ENCODE peak calls at places on chromosomes 16 and 17, in five cellular contexts. N, B, J, A and Z are unnamed samples.

GRCh38 chr16:67649494-67649931 is 4.6 kb downstream of the CARMIL2 start:
- DNase-seq in A (no peak), B (peak), J (no peak), N (no peak), Z (no peak)

GRCh38 chr16:2429037-2429770 is at the start of gene CCNF:
- DNase-seq in J (peak), N (peak), B (peak), A (peak), Z (peak)

GRCh38 chr16:85459529-85460251 is 153.4 kb upstream of the GSE1 start:
- DNase-seq in A (peak), J (no peak), B (no peak), N (no peak), Z (no peak)

GRCh38 chr17:39080416-39081179 is 70.8 kb downstream of the PLXDC1 start:
- DNase-seq in A (peak), B (no peak), J (peak), N (peak), Z (peak)

GRCh38 chr16:89565506-89566372 is 5.3 kb downstream of the RPL13 start:
- DNase-seq in B (peak), N (peak), J (peak), A (no peak), Z (no peak)

GRCh38 chr17:70420876-70421445 is 251.6 kb downstream of the KCNJ2 start:
- DNase-seq in B (no peak), A (no peak), J (no peak), N (no peak), Z (no peak)

GRCh38 chr16:85563515-85564276 is 49.4 kb upstream of the GSE1 start:
- DNase-seq in J (no peak), A (peak), B (peak), N (peak), Z (peak)

GRCh38 chr16:26365555-26365954 is 673.8 kb downstream of the HS3ST4 start:
- DNase-seq in N (no peak), A (no peak), B (no peak), J (no peak), Z (no peak)

GRCh38 chr16:57730771-57731730 is 4.5 kb upstream of the KATNB1 start:
- DNase-seq in A (no peak), J (no peak), N (no peak), B (no peak), Z (no peak)

GRCh38 chr17:77441130-77441920 is 300.6 kb downstream of the SEC14L1 start:
- DNase-seq in N (no peak), A (no peak), J (no peak), B (no peak), Z (no peak)

GRCh38 chr16:67082100-67082499 is 27.6 kb upstream of the PHAF1 start:
- DNase-seq in A (no peak), N (no peak), J (no peak), B (no peak), Z (no peak)

GRCh38 chr16:12392585-12393089 is 411.1 kb downstream of the CPPED1 start:
- DNase-seq in A (peak), J (no peak), N (no peak), B (no peak), Z (peak)

GRCh38 chr16:23694707-23695373 is 16.2 kb downstream of the PLK1 start:
- DNase-seq in A (no peak), B (no peak), N (peak), J (peak), Z (peak)

GRCh38 chr17:8117367-8117979 is 841 bp downstream of the ALOXE3 start:
- DNase-seq in J (no peak), N (no peak), B (no peak), A (no peak), Z (no peak)

GRCh38 chr16:11034481-11034931 is 90.1 kb downstream of the CLEC16A start:
- DNase-seq in A (no peak), B (no peak), J (peak), N (peak), Z (peak)

GRCh38 chr17:45234641-45235040 is 13.0 kb downstream of the FMNL1 start:
- DNase-seq in J (no peak), A (no peak), B (no peak), N (no peak), Z (no peak)

GRCh38 chr16:84785843-84786538 is 33.8 kb upstream of the CRISPLD2 start:
- DNase-seq in A (no peak), N (peak), B (peak), J (peak), Z (peak)

GRCh38 chr16:22174642-22175041 is 12.3 kb downstream of the SDR42E2 start:
- DNase-seq in B (no peak), A (no peak), N (no peak), J (no peak), Z (no peak)

GRCh38 chr17:79511471-79511870 is 99.4 kb downstream of the RBFOX3 start:
- DNase-seq in A (no peak), N (no peak), B (no peak), J (no peak), Z (no peak)

GRCh38 chr16:65546353-65546791 is 424.5 kb upstream of the CDH11 start:
- DNase-seq in J (peak), A (no peak), B (no peak), N (peak), Z (peak)

GRCh38 chr17:9792181-9792840 is 919 bp upstream of the DHRS7C start:
- DNase-seq in A (no peak), J (no peak), N (no peak), B (no peak), Z (no peak)

GRCh38 chr16:4339909-4340308 is 11.2 kb downstream of the PAM16 start:
- DNase-seq in B (no peak), J (no peak), A (no peak), N (peak), Z (peak)

GRCh38 chr16:11824362-11824761 is 27.0 kb downstream of the RSL1D1 start:
- DNase-seq in B (no peak), J (no peak), A (peak), N (no peak), Z (peak)

GRCh38 chr17:4631836-4632582 is 9.5 kb downstream of the ALOX15 start:
- DNase-seq in J (peak), B (no peak), A (no peak), N (peak), Z (no peak)

GRCh38 chr16:51167170-51167710 is 16.2 kb upstream of the SALL1 start:
- DNase-seq in B (no peak), N (no peak), J (no peak), A (no peak), Z (no peak)

GRCh38 chr17:16477255-16477654 is 14.7 kb downstream of the LRRC75A start:
- DNase-seq in J (peak), N (peak), B (no peak), A (peak), Z (peak)

GRCh38 chr17:50290074-50290702 is 15.9 kb downstream of the TMEM92 start:
- DNase-seq in N (peak), B (peak), J (peak), A (peak), Z (peak)

GRCh38 chr17:66450008-66450856 is 147.8 kb downstream of the PRKCA start:
- DNase-seq in J (no peak), N (no peak), A (no peak), B (no peak), Z (no peak)

GRCh38 chr16:72085002-72085401 is 8.4 kb downstream of the TXNL4B start:
- DNase-seq in J (no peak), A (no peak), B (no peak), N (no peak), Z (no peak)

GRCh38 chr17:50139950-50140885 is 10.3 kb upstream of the SAMD14 start:
- DNase-seq in B (peak), A (peak), N (peak), J (peak), Z (peak)

GRCh38 chr17:78359216-78359935 is 501 bp downstream of the SOCS3 start:
- DNase-seq in N (no peak), A (no peak), B (no peak), J (no peak), Z (no peak)

GRCh38 chr17:36864230-36864629 is 73.0 kb upstream of the LHX1 start:
- DNase-seq in N (no peak), A (no peak), J (no peak), B (no peak), Z (no peak)

GRCh38 chr16:626787-627457 is 3.9 kb upstream of the WFIKKN1 start:
- DNase-seq in J (peak), A (no peak), N (peak), B (no peak), Z (peak)

GRCh38 chr17:43881758-43882505 is 25.4 kb downstream of the MPP2 start:
- DNase-seq in A (no peak), J (no peak), B (no peak), N (no peak), Z (no peak)

GRCh38 chr17:72682597-72682996 is 409.9 kb downstream of the SLC39A11 start:
- DNase-seq in N (peak), J (peak), A (no peak), B (no peak), Z (no peak)

GRCh38 chr17:33521784-33522183 is 228.7 kb upstream of the ASIC2 start:
- DNase-seq in B (no peak), J (no peak), A (no peak), N (no peak), Z (no peak)

GRCh38 chr16:80024443-80024842 is 423.9 kb upstream of the MAF start:
- DNase-seq in B (no peak), A (no peak), J (no peak), N (no peak), Z (no peak)

GRCh38 chr16:80029706-80030481 is 429.4 kb upstream of the MAF start:
- DNase-seq in B (no peak), J (no peak), A (no peak), N (no peak), Z (no peak)

GRCh38 chr16:80028581-80029380 is 428.2 kb upstream of the MAF start:
- DNase-seq in B (no peak), A (no peak), J (no peak), N (no peak), Z (no peak)

GRCh38 chr16:80029381-80029630 is 428.8 kb upstream of the MAF start:
- DNase-seq in N (no peak), A (no peak), J (no peak), B (no peak), Z (no peak)

GRCh38 chr16:80027007-80027965 is 426.7 kb upstream of the MAF start:
- DNase-seq in N (peak), A (peak), J (peak), B (peak), Z (peak)
- TF ChIP-seq CTCF in N (no peak), A (no peak), J (no peak), B (no peak), Z (no peak)

GRCh38 chr17:75771334-75772281 is 6.6 kb upstream of the GALK1 start:
- DNase-seq in B (peak), N (peak), A (no peak), J (no peak), Z (no peak)
- TF ChIP-seq CTCF in B (no peak), N (no peak), A (no peak), J (no peak), Z (peak)

GRCh38 chr17:46732754-46733398 is 85.6 kb downstream of the WNT3 start:
- DNase-seq in J (no peak), B (no peak), N (no peak), A (no peak), Z (no peak)

GRCh38 chr17:46727572-46728348 is 90.7 kb downstream of the WNT3 start:
- DNase-seq in B (no peak), N (peak), A (no peak), J (peak), Z (peak)

GRCh38 chr17:46730679-46731078 is 87.8 kb downstream of the WNT3 start:
- DNase-seq in N (no peak), A (no peak), B (no peak), J (no peak), Z (no peak)

GRCh38 chr17:46732133-46732532 is 86.4 kb downstream of the WNT3 start:
- DNase-seq in J (no peak), A (no peak), B (no peak), N (no peak), Z (no peak)

DNA sequence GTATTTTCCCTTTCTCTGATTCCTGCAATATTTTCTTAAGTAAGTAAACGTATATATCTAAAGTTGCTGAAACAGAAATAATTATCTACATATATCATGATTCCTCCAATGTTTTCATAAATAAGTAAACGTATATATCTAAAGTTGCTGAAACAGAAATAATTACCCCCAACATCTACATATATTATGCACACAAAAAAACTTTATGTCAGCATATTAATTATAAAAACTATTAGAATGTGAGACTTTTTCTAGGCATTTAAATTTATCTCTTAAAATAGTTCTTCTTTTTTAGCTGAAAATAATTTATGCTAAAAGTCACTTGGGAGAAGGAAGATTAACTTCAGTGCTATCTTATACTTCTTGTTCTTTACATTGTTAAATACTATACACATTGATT is 88.5 kb downstream of the WNT3 start:
- DNase-seq in A (no peak), J (no peak), B (no peak), N (no peak), Z (no peak)
- TF ChIP-seq CTCF in A (no peak), J (no peak), B (no peak), N (no peak), Z (no peak)

GRCh38 chr17:15261063-15261817 is 3.9 kb downstream of the PMP22 start:
- DNase-seq in A (no peak), B (peak), N (peak), J (peak), Z (peak)
- TF ChIP-seq CTCF in A (no peak), B (no peak), N (peak), J (no peak), Z (peak)

DNA sequence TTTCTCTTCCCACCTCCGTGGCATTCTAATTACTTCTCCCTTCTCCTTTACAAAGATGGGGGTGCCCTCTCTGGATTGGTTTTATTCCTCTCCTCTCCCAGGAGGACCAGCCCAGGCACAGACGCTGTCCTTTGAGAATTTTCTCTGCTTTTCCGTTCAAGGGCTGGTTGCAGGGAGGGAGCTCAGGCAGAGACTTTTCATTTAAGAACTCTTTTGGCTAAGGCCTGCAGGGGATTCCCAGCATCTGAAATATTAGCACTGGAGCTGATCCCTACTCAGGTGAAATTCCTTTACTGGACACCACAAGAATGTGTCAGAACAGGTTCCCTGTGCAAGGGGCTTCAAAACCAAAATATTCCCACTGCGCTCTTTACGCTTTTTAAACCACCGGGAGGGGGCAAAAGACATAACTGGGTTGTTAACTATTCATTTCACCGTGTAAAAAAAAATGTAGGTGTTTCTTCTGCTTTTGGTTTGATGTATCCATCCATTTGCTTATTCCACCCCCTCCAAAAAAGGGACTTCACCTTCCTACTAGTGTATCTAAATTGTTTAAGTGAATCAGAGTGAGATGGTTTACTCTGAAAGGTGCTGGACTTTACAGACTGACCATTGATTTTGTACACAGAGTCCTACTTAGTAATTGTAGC is 1.4 kb downstream of the NFAT5 start:
- DNase-seq in N (peak), A (peak), J (peak), B (no peak), Z (no peak)
- TF ChIP-seq CTCF in N (peak), A (peak), J (peak), B (no peak), Z (peak)

GRCh38 chr17:48215583-48216139 is 108.1 kb downstream of the SNX11 start:
- DNase-seq in N (peak), B (no peak), J (no peak), A (no peak), Z (peak)
- TF ChIP-seq CTCF in N (peak), B (peak), J (peak), A (no peak), Z (peak)

GRCh38 chr16:17299790-17300189 is 171.0 kb downstream of the XYLT1 start:
- DNase-seq in N (no peak), A (no peak), B (no peak), J (no peak), Z (no peak)
- TF ChIP-seq CTCF in N (no peak), A (no peak), B (no peak), J (no peak), Z (no peak)

GRCh38 chr17:2056221-2057129 is 1.6 kb downstream of the HIC1 start:
- DNase-seq in A (no peak), J (no peak), N (peak), B (peak), Z (peak)
- TF ChIP-seq CTCF in A (no peak), J (no peak), N (peak), B (no peak), Z (no peak)

DNA sequence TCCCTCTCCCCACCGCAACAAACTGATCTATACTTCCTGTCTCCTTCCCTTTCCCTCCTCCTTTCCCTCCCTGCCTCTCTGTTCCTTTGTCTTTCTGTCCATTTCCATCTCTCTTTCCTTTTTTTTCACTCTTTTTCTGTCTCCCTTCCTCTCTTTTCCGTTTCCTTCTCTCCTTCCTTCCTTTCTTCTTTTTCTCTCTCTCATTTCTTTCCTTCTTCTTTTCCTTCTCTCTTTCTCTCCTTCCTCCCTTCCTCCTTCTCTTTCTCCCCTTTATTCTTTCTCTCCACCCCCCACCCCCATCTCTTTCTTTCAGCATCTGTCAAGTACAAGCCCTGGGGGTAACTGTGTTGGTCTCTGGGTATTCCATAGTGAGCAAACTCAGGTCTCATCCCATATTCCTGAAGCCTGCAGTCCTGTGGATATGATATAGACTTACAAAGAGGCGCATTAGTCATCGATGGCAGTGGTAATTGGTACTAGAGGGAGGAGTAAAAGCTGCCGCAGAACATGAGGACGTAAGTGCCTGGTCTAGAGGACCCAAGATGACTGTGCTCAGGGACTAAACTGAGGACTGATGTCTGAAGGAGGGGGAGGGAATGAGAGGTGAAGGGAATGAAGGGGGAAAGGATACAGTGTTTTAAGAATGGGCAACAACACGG is 50.4 kb downstream of the VAT1L start:
- DNase-seq in J (no peak), B (no peak), N (peak), A (no peak), Z (no peak)
- TF ChIP-seq CTCF in J (no peak), B (no peak), N (no peak), A (no peak), Z (no peak)

DNA sequence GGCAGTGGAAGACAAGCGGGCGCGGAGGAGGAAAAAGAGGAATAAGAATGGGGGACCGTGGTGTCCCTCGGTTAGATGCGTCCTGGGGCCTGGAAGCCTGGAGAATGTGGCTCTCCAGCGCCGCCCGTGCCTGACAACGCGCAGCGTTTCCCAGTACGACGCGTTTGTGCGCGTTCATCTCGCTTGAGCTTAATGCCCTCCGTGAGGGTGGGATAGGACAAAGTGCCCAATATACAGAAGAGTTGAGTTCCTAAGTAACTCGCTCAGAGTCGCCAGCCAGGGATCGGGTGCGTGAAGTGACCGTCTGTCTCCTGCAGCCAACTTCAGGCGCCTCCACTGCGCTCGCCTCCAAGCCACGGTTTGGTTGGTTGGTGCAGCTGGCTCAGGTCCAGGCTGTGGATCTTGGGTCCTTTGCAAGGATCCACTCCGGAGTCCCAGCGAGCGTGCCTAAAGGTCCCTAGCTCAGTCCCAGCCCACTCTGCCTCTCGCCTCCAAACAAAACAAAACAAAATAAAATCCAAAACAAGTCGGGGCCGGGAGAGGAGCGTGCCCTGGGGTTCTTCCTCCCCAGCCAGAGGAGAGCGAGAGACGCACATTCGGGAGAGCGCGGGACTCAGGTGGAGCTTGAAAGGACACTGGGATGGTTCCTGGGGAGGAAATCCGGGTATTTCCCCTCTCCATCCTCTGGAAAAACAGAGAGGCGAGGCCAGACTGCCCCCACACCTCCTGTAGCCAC is 951 bp downstream of the GALR2 start:
- DNase-seq in J (no peak), N (no peak), B (no peak), A (no peak), Z (no peak)
- TF ChIP-seq CTCF in J (no peak), N (no peak), B (no peak), A (no peak), Z (no peak)